ENCODE peak calls at places on chromosomes 2 and 18, in five cellular contexts. K is A549, U is GM12878, I is K562, W is HepG2. Q is an unnamed sample.
A peak's percentile ranks its signal among the peaks of the same experiment; 100 is the strongest.

GRCh38 chr2:54601339-54601738 is 122.1 kb upstream of the EML6 start:
- DNase-seq in U (no peak), K (no peak), I (no peak), W (no peak), Q (no peak)

GRCh38 chr2:47253440-47253839 is 98.3 kb upstream of the STPG4 start:
- DNase-seq in U (no peak), I (no peak), W (peak; percentile 34), K (no peak), Q (no peak)

GRCh38 chr2:111618577-111618930 is 265.4 kb downstream of the ANAPC1 start:
- DNase-seq in I (no peak), U (no peak), K (no peak), W (no peak), Q (peak; percentile 72)

GRCh38 chr2:134207589-134208209 is 46.2 kb upstream of the MGAT5 start:
- DNase-seq in I (peak; percentile 62), W (peak; percentile 48), U (no peak), K (peak; percentile 69), Q (peak; percentile 60)

GRCh38 chr2:99806758-99807157 is 316.9 kb upstream of the REV1 start:
- DNase-seq in W (peak; percentile 14), U (no peak), I (no peak), K (peak; percentile 9), Q (no peak)

GRCh38 chr2:11949732-11950503 is 203.5 kb downstream of the LPIN1 start:
- DNase-seq in K (no peak), I (no peak), W (no peak), U (no peak), Q (peak; percentile 91)

GRCh38 chr2:128317186-128317897 is 1.3 kb downstream of the HS6ST1 start:
- DNase-seq in U (peak; percentile 11), I (peak; percentile 33), K (no peak), W (peak; percentile 63), Q (peak; percentile 68)

GRCh38 chr2:105798595-105798994 is 53.9 kb downstream of the NCK2 start:
- DNase-seq in U (no peak), W (no peak), I (no peak), K (no peak), Q (peak; percentile 70)

GRCh38 chr2:46335404-46335965 is 38.3 kb downstream of the EPAS1 start:
- DNase-seq in U (no peak), I (no peak), K (peak; percentile 71), W (no peak), Q (no peak)

GRCh38 chr2:40318931-40319330 is 133.0 kb downstream of the SLC8A1 start:
- DNase-seq in W (no peak), U (no peak), I (no peak), K (no peak), Q (no peak)

GRCh38 chr2:132911726-132912724 is 242.0 kb upstream of the LYPD1 start:
- DNase-seq in I (no peak), K (peak; percentile 7), W (no peak), U (no peak), Q (no peak)

GRCh38 chr2:44392338-44392943 is 30.7 kb downstream of the CAMKMT start:
- DNase-seq in K (peak; percentile 35), U (no peak), W (peak; percentile 47), I (peak; percentile 8), Q (peak; percentile 55)

GRCh38 chr2:10909050-10909995 is 2.4 kb upstream of the KCNF1 start:
- DNase-seq in W (peak; percentile 23), I (peak; percentile 74), U (no peak), K (peak; percentile 42), Q (peak; percentile 50)

GRCh38 chr2:10447300-10448207 is 573 bp downstream of the ODC1 start:
- DNase-seq in K (peak; percentile 70), W (peak; percentile 38), U (peak; percentile 15), I (peak; percentile 80), Q (no peak)

GRCh38 chr2:146220957-146221356 is 1623.9 kb upstream of the ACVR2A start:
- DNase-seq in U (no peak), K (no peak), W (no peak), I (no peak), Q (no peak)

GRCh38 chr2:237207641-237208040 is 122.0 kb downstream of the COPS8 start:
- DNase-seq in W (no peak), U (no peak), I (no peak), K (no peak), Q (no peak)

GRCh38 chr2:188369365-188369764 is 77.7 kb downstream of the GULP1 start:
- DNase-seq in I (peak; percentile 18), W (peak; percentile 57), U (no peak), K (peak; percentile 69), Q (peak; percentile 48)

GRCh38 chr2:241307055-241307454 is 8.4 kb downstream of the HDLBP start:
- DNase-seq in K (no peak), W (no peak), U (no peak), I (no peak), Q (no peak)

GRCh38 chr2:176160251-176161040 is 3.3 kb downstream of the HOXD3 start:
- DNase-seq in W (no peak), U (no peak), I (no peak), K (no peak), Q (no peak)

GRCh38 chr2:9004338-9005204 is 1.1 kb upstream of the MBOAT2 start:
- DNase-seq in W (no peak), U (no peak), K (no peak), I (peak; percentile 38), Q (no peak)

GRCh38 chr18:8705280-8705940 is at the start of gene MTCL1:
- DNase-seq in W (no peak), I (peak; percentile 57), K (peak; percentile 58), U (no peak), Q (peak; percentile 60)

GRCh38 chr2:60973705-60974104 is 43.8 kb upstream of the PEX13 start:
- DNase-seq in I (no peak), U (no peak), K (no peak), W (no peak), Q (no peak)

GRCh38 chr2:56331810-56332209 is 148.0 kb downstream of the CCDC85A start:
- DNase-seq in U (no peak), K (no peak), W (no peak), I (no peak), Q (no peak)

GRCh38 chr18:22471546-22472131 is 53.9 kb upstream of the CTAGE1 start:
- DNase-seq in W (no peak), U (no peak), I (no peak), K (no peak), Q (no peak)

GRCh38 chr18:77984833-77985232 is 735.2 kb downstream of the GALR1 start:
- DNase-seq in U (no peak), I (no peak), W (no peak), K (no peak), Q (no peak)

GRCh38 chr2:239684271-239684670 is 283.5 kb upstream of the HDAC4 start:
- DNase-seq in I (no peak), U (no peak), K (no peak), W (no peak), Q (no peak)

GRCh38 chr18:26091047-26091630 is 726 bp upstream of the SS18 start:
- DNase-seq in U (peak; percentile 51), W (peak; percentile 54), K (peak; percentile 78), I (no peak), Q (no peak)

GRCh38 chr2:97742381-97742847 is 29.0 kb downstream of the ZAP70 start:
- DNase-seq in W (no peak), K (no peak), I (no peak), U (no peak), Q (peak; percentile 38)

GRCh38 chr2:120394764-120395163 is 48.8 kb downstream of the INHBB start:
- DNase-seq in U (no peak), I (no peak), W (no peak), K (no peak), Q (no peak)

GRCh38 chr2:24353364-24353763 is 7.0 kb downstream of the ITSN2 start:
- DNase-seq in I (no peak), U (no peak), K (no peak), W (no peak), Q (no peak)

GRCh38 chr2:24354899-24355298 is 5.4 kb downstream of the ITSN2 start:
- DNase-seq in K (no peak), W (no peak), U (no peak), I (no peak), Q (peak; percentile 73)

GRCh38 chr2:24353933-24354332 is 6.4 kb downstream of the ITSN2 start:
- DNase-seq in W (no peak), K (no peak), U (no peak), I (peak; percentile 31), Q (peak; percentile 28)

GRCh38 chr2:24352664-24353063 is 7.7 kb downstream of the ITSN2 start:
- DNase-seq in I (no peak), K (no peak), U (no peak), W (no peak), Q (peak; percentile 39)

DNA sequence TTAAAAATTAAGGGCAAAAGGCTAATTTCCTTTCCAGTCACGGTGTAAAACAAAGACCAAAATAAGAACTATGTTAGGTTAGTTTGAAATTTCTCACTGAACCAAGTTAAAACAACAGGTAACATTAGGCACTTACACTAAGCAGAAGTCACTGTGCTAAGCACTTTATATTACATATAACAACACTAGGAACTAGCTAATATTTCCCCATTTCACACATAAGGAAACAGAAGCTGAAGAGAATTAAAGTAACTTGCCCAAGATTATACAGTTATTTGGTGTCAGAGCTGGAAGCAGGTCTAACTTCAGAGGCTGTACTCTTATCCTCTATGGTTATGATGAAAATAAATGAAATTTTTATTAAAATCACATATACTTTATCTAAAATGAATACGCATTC is 6.0 kb downstream of the ITSN2 start:
- DNase-seq in W (no peak), I (no peak), U (no peak), K (no peak), Q (no peak)
- H3K4me3 ChIP-seq in W (no peak overlapping the region), I (no peak overlapping the region), U (peak overlapping the region; percentile 18), K (no peak overlapping the region), Q (no peak overlapping the region)

GRCh38 chr2:27082773-27083409 is 3.7 kb upstream of the KHK start:
- DNase-seq in K (no peak), I (no peak), U (no peak), W (no peak), Q (peak; percentile 70)
- TF ChIP-seq MYC in K (no peak), I (no peak), U (no peak), W (no peak), Q (peak; percentile 8)

GRCh38 chr2:154455871-154456270 is 242.6 kb upstream of the KCNJ3 start:
- DNase-seq in K (no peak), W (no peak), I (no peak), U (no peak), Q (peak; percentile 20)

GRCh38 chr2:154455201-154455600 is 243.3 kb upstream of the KCNJ3 start:
- DNase-seq in U (no peak), K (no peak), W (no peak), I (no peak), Q (no peak)

GRCh38 chr2:154449951-154450658 is 248.4 kb upstream of the KCNJ3 start:
- DNase-seq in I (no peak), W (peak; percentile 91), U (no peak), K (peak; percentile 69), Q (no peak)

GRCh38 chr2:154452471-154452870 is 246.0 kb upstream of the KCNJ3 start:
- DNase-seq in U (no peak), K (no peak), W (no peak), I (no peak), Q (no peak)

GRCh38 chr2:154452906-154453493 is 245.5 kb upstream of the KCNJ3 start:
- DNase-seq in K (peak; percentile 33), I (no peak), U (peak; percentile 13), W (no peak), Q (peak; percentile 53)
- TF ChIP-seq CTCF in K (peak; percentile 42), I (peak; percentile 6), U (peak; percentile 30), W (peak; percentile 52), Q (peak; percentile 38)

DNA sequence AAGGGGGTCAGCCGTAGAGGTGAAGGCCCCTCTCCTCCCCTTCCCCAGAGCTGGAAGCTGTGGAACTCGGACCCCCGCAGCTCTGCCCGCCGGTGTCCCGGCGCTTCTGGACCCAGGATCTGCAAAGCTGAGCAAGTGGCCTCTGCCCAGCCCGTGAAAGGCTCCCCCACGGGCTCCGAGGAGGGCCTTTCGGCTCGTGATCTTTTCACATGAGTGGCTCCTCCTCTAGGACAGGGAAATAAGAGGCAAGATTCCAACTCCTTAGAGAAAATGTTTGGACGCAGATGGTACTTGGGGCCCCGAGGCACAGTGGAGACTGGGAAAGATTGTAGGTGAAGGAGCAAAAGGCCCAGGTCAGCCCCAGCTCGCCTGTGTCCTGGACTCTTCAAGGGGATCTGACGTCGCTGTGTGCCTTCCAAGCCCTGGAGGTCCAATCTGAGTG is 48.2 kb upstream of the SP3 start:
- DNase-seq in W (no peak), K (no peak), I (no peak), U (no peak), Q (peak; percentile 48)
- H3K4me3 ChIP-seq in W (no peak overlapping the region), K (no peak overlapping the region), I (no peak overlapping the region), U (peak overlapping the region; percentile 13), Q (peak overlapping the region; percentile 43)